ENCODE peak calls at places on chromosomes 7 and 10, in five cellular contexts. R, E, L, Q and G are unnamed samples.

GRCh38 chr7:92528188-92528957 is at the start of the genes PEX1 and RBM48:
- DNase-seq in L (peak; percentile 98), Q (peak; percentile 97), R (peak; percentile 98), E (peak; percentile 98), G (peak; percentile 95)

GRCh38 chr10:28120043-28120749 is 121.3 kb upstream of the ODAD2 start:
- DNase-seq in E (no peak), R (no peak), L (no peak), Q (no peak), G (no peak)

GRCh38 chr7:47186316-47186715 is 395.6 kb downstream of the TNS3 start:
- DNase-seq in E (no peak), L (no peak), Q (no peak), R (no peak), G (no peak)

GRCh38 chr10:78963074-78964034 is 105.4 kb upstream of the ZMIZ1 start:
- DNase-seq in E (no peak), Q (no peak), R (no peak), L (no peak), G (no peak)

GRCh38 chr10:9018161-9018843 is 963.8 kb downstream of the GATA3 start:
- DNase-seq in E (no peak), L (no peak), Q (no peak), R (no peak), G (no peak)

GRCh38 chr7:18593602-18594279 is 98.2 kb downstream of the HDAC9 start:
- DNase-seq in E (no peak), R (no peak), Q (no peak), L (no peak), G (no peak)

GRCh38 chr10:43692051-43692825 is 43.6 kb upstream of the ZNF32 start:
- DNase-seq in E (no peak), R (no peak), L (peak; percentile 35), Q (no peak), G (no peak)

GRCh38 chr7:113768256-113768847 is 150.5 kb downstream of the PPP1R3A start:
- DNase-seq in R (no peak), Q (no peak), E (no peak), L (peak; percentile 19), G (no peak)

GRCh38 chr10:90274721-90275468 is 573.5 kb downstream of the KIF20B start:
- DNase-seq in R (no peak), L (peak; percentile 40), E (no peak), Q (no peak), G (no peak)

GRCh38 chr7:137345799-137346449 is 2.4 kb upstream of the PTN start:
- DNase-seq in R (no peak), Q (no peak), L (no peak), E (no peak), G (no peak)

GRCh38 chr10:91680521-91680920 is 47.6 kb upstream of the PPP1R3C start:
- DNase-seq in Q (no peak), R (no peak), E (no peak), L (no peak), G (no peak)

GRCh38 chr10:122112625-122113160 is 123.7 kb downstream of the TACC2 start:
- DNase-seq in Q (peak; percentile 91), R (peak; percentile 93), E (peak; percentile 97), L (peak; percentile 92), G (peak; percentile 90)

GRCh38 chr7:88013981-88014380 is 79.9 kb downstream of the ADAM22 start:
- DNase-seq in R (no peak), L (no peak), Q (no peak), E (no peak), G (no peak)

GRCh38 chr10:22325948-22326702 is 5.2 kb downstream of the BMI1 start:
- DNase-seq in R (no peak), L (peak; percentile 14), E (no peak), Q (no peak), G (no peak)

GRCh38 chr10:102595293-102595692 is 49.0 kb upstream of the TRIM8 start:
- DNase-seq in L (no peak), E (peak; percentile 72), Q (no peak), R (no peak), G (no peak)

GRCh38 chr10:114115661-114116060 is 58.3 kb downstream of the CCDC186 start:
- DNase-seq in E (no peak), L (no peak), Q (no peak), R (no peak), G (no peak)

GRCh38 chr7:36840930-36841329 is 116.6 kb upstream of the AOAH start:
- DNase-seq in L (no peak), R (no peak), Q (no peak), E (no peak), G (no peak)

GRCh38 chr7:83648464-83649241 is at the start of gene SEMA3E:
- DNase-seq in E (peak; percentile 69), Q (no peak), L (peak; percentile 67), R (peak; percentile 25), G (no peak)

GRCh38 chr7:80413395-80413955 is 98.4 kb downstream of the GNAT3 start:
- DNase-seq in Q (no peak), R (no peak), E (no peak), L (no peak), G (no peak)

GRCh38 chr7:38211940-38212339 is 33.9 kb downstream of the STARD3NL start:
- DNase-seq in Q (no peak), R (no peak), L (peak; percentile 48), E (peak; percentile 79), G (no peak)

GRCh38 chr7:96085953-96086352 is 235.9 kb downstream of the SLC25A13 start:
- DNase-seq in R (no peak), Q (no peak), E (no peak), L (no peak), G (no peak)

GRCh38 chr7:5519515-5519928 is 95.9 kb upstream of the TNRC18 start:
- DNase-seq in L (no peak), R (no peak), E (no peak), Q (no peak), G (no peak)

GRCh38 chr7:158008267-158008666 is 579.4 kb downstream of the PTPRN2 start:
- DNase-seq in L (no peak), E (no peak), R (no peak), Q (no peak), G (no peak)

GRCh38 chr10:34743804-34744203 is 71.3 kb downstream of the PARD3 start:
- DNase-seq in E (peak; percentile 95), L (peak; percentile 47), R (no peak), Q (no peak), G (peak; percentile 71)

GRCh38 chr10:101018600-101019439 is 12.1 kb downstream of the PDZD7 start:
- DNase-seq in R (peak; percentile 95), E (no peak), L (peak; percentile 45), Q (peak; percentile 90), G (no peak)

GRCh38 chr10:43204394-43204942 is 62.4 kb downstream of the RASGEF1A start:
- DNase-seq in E (peak; percentile 45), Q (no peak), R (no peak), L (no peak), G (no peak)

GRCh38 chr7:46881507-46882127 is 700.3 kb downstream of the TNS3 start:
- DNase-seq in L (no peak), R (no peak), Q (no peak), E (no peak), G (no peak)

GRCh38 chr10:120365872-120366271 is 91.2 kb upstream of the PLPP4 start:
- DNase-seq in R (no peak), E (no peak), L (peak; percentile 62), Q (no peak), G (no peak)

GRCh38 chr7:82699773-82700186 is 256.2 kb upstream of the CACNA2D1 start:
- DNase-seq in L (peak; percentile 76), R (no peak), Q (no peak), E (no peak), G (no peak)

GRCh38 chr7:112938895-112939588 is 147.6 kb downstream of the GPR85 start:
- DNase-seq in E (peak; percentile 67), L (peak; percentile 26), Q (peak; percentile 55), R (peak; percentile 21), G (peak; percentile 43)

GRCh38 chr10:13969118-13969791 is 361.5 kb downstream of the FRMD4A start:
- DNase-seq in L (no peak), R (no peak), Q (no peak), E (no peak), G (peak; percentile 92)

GRCh38 chr7:127876393-127876792 is 154.8 kb downstream of the LRRC4 start:
- DNase-seq in E (no peak), R (no peak), Q (no peak), L (peak; percentile 49), G (no peak)

GRCh38 chr10:124090630-124091209 is 2.7 kb downstream of the CHST15 start:
- DNase-seq in R (no peak), L (no peak), Q (peak; percentile 70), E (no peak), G (no peak)

DNA sequence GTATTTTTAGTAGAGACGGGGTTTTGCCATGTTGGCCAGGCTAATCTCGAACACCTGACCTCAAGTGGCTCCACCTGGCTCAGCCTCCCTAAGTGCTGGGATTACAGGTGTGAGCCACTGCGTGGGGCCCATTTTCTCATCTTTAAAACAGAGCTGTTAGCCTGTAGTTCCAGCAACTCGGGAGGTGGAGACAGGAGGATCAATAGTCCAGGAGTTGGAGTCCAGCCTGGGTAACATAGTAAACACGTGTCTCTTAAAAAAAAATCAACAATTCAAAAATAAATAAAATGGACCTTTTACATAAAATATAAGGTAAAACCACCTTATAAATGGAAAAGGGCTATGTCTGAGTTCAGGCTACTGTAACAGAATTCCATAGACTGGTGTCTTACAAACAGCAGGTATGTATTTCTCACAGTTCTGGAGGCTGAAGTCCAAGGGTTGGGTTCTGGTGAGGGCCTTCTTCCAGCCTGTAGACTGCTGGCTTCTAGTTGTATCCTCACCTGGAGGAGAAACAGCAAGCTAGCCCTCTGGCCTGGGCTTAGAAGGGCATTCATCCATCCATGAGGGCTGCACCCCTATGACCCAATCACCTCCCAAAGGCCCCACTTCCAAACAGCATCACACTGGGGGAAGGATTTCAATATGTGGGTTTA is 7.0 kb upstream of the PVRIG start:
- DNase-seq in L (no peak), R (no peak), E (no peak), Q (no peak), G (no peak)
- H3K4me1 ChIP-seq in L (no peaks in the 10 kb centered on the region), R (no peaks in the 10 kb centered on the region), E (no peaks in the 10 kb centered on the region), Q (no peaks in the 10 kb centered on the region), G (no peaks in the 10 kb centered on the region)

DNA sequence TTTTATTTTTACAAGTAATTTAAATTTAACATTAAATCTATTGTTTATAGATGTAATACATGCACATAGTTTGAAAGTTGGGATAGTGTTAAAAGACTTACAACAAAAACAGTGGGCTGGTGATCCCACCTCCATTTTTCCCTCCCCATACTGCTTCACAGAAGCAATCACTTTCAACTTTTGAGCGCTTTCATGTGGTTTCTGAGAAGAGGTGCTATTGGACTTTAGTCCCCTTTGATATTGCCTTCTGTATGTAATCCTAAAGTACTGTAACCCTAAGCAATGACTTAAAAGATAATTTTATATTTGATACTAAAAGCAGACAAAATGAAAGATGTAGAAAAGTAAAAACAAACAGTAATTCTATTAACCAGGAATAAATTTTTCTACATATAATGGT is 88.1 kb upstream of the FAM171A1 start:
- DNase-seq in L (no peak), Q (no peak), R (no peak), E (no peak), G (no peak)
- H3K9me3 ChIP-seq in L (no peaks in the 10 kb centered on the region), Q (no peaks in the 10 kb centered on the region), R (peaks cover 5% of the 10 kb centered on the region), E (no peaks in the 10 kb centered on the region), G (no peaks in the 10 kb centered on the region)

GRCh38 chr7:22185559-22185958 is 171.4 kb downstream of the RAPGEF5 start:
- DNase-seq in L (no peak), Q (no peak), R (no peak), E (no peak), G (no peak)
- TF ChIP-seq CTCF in L (no peak), Q (no peak), R (no peak), E (no peak), G (no peak)

DNA sequence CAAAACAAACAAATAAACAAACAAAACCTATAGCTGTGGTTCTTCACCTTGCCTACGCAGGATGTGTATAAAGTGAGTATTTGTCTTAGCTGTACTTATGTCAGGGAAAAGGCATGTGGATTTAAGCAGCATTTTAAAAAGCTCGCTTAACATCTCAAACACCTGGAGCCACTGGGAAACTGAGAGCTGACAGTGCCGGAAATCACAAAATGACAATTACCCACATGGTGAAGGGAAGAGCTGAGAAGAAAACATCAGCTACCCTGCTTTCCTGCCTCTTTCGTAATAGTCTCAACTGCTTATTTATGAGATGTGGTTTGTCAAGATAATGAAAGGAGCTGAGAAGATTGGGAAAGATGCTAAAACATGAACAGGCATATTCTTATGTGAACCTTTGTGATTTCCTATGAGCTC is 31.1 kb upstream of the MSMB start:
- DNase-seq in Q (no peak), R (no peak), E (no peak), L (no peak), G (no peak)
- H3K4me1 ChIP-seq in Q (peaks cover 12% of the 10 kb centered on the region), R (no peaks in the 10 kb centered on the region), E (no peaks in the 10 kb centered on the region), L (no peaks in the 10 kb centered on the region), G (no peaks in the 10 kb centered on the region)